ENCODE peak calls at places on chromosomes 7 and 10, in seven cellular contexts. A is astrocyte, L is GM10248, E is esophagus muscularis mucosa, B is psoas muscle, K is Calu3, I is tibial nerve. N is an unnamed sample.

GRCh38 chr10:35124540-35124939 is 2.1 kb upstream of the CREM start:
- DNase-seq in A (no peak), L (no peak), E (no peak), B (no peak), K (no peak), I (no peak), N (no peak)

GRCh38 chr7:137109966-137110930 is 233.3 kb downstream of the PTN start:
- DNase-seq in A (peak), L (no peak), E (no peak), B (no peak), K (no peak), I (no peak), N (no peak)

GRCh38 chr10:129101232-129101980 is 365.6 kb upstream of the MGMT start:
- DNase-seq in A (no peak), L (no peak), E (peak), B (no peak), K (no peak), I (no peak), N (no peak)

GRCh38 chr7:1950066-1950622 is 280.1 kb downstream of the ELFN1 start:
- DNase-seq in A (no peak), L (no peak), E (no peak), B (peak), K (no peak), I (no peak), N (no peak)

GRCh38 chr10:103626178-103626577 is 132.7 kb downstream of the NEURL1 start:
- DNase-seq in A (no peak), L (no peak), E (no peak), B (no peak), K (no peak), I (no peak), N (no peak)

GRCh38 chr10:15852111-15852557 is 8.2 kb downstream of the MINDY3 start:
- DNase-seq in A (no peak), L (no peak), E (no peak), B (no peak), K (no peak), I (no peak), N (no peak)

GRCh38 chr10:78458983-78459638 is 425.4 kb downstream of the RPS24 start:
- DNase-seq in A (peak), L (no peak), E (no peak), B (no peak), K (peak), I (no peak), N (no peak)

GRCh38 chr10:102399217-102400021 is 3.9 kb downstream of the NFKB2 start:
- DNase-seq in A (peak), L (peak), E (peak), B (peak), K (no peak), I (peak), N (peak)

GRCh38 chr10:70328987-70329386 is 45.2 kb upstream of the NPFFR1 start:
- DNase-seq in A (peak), L (no peak), E (no peak), B (no peak), K (no peak), I (no peak), N (no peak)

GRCh38 chr10:125802739-125803138 is 20.3 kb downstream of the UROS start:
- DNase-seq in A (no peak), L (no peak), E (no peak), B (no peak), K (no peak), I (no peak), N (no peak)

GRCh38 chr7:131845573-131846337 is 289.3 kb upstream of the PODXL start:
- DNase-seq in A (no peak), L (no peak), E (no peak), B (no peak), K (no peak), I (no peak), N (no peak)

GRCh38 chr7:110790992-110791391 is 299.9 kb upstream of the LRRN3 start:
- DNase-seq in A (peak), L (no peak), E (no peak), B (no peak), K (no peak), I (no peak), N (no peak)

GRCh38 chr7:50565559-50565916 is 333 bp upstream of the DDC start:
- DNase-seq in A (no peak), L (no peak), E (no peak), B (no peak), K (no peak), I (no peak), N (no peak)

GRCh38 chr7:106693659-106694353 is 32.8 kb upstream of the CCDC71L start:
- DNase-seq in A (peak), L (no peak), E (no peak), B (no peak), K (no peak), I (no peak), N (no peak)

GRCh38 chr7:17462059-17462695 is 163.7 kb downstream of the AHR start:
- DNase-seq in A (peak), L (no peak), E (no peak), B (no peak), K (no peak), I (no peak), N (no peak)

GRCh38 chr10:36003688-36004087 is 361.6 kb upstream of the FZD8 start:
- DNase-seq in A (no peak), L (no peak), E (peak), B (no peak), K (no peak), I (no peak), N (no peak)

GRCh38 chr10:60848126-60848525 is 69.8 kb downstream of the CDK1 start:
- DNase-seq in A (peak), L (no peak), E (no peak), B (peak), K (peak), I (no peak), N (no peak)

GRCh38 chr7:44257618-44258422 is 57.0 kb downstream of the YKT6 start:
- DNase-seq in A (peak), L (peak), E (peak), B (peak), K (peak), I (peak), N (peak)

GRCh38 chr10:124005991-124006392 is 87.4 kb downstream of the CHST15 start:
- DNase-seq in A (no peak), L (no peak), E (no peak), B (no peak), K (no peak), I (no peak), N (no peak)

GRCh38 chr7:45457591-45457990 is 116.6 kb upstream of the ADCY1 start:
- DNase-seq in A (no peak), L (no peak), E (no peak), B (no peak), K (no peak), I (no peak), N (no peak)

GRCh38 chr10:121092341-121093099 is 241.4 kb downstream of the WDR11 start:
- DNase-seq in A (no peak), L (no peak), E (no peak), B (no peak), K (peak), I (peak), N (no peak)

GRCh38 chr10:97517778-97518561 is 19.2 kb downstream of the UBTD1 start:
- DNase-seq in A (no peak), L (no peak), E (no peak), B (no peak), K (peak), I (no peak), N (no peak)

GRCh38 chr10:6114758-6115410 is 26.1 kb downstream of the RBM17 start:
- DNase-seq in A (peak), L (no peak), E (no peak), B (peak), K (no peak), I (peak), N (no peak)

GRCh38 chr10:120005408-120006280 is 113.1 kb downstream of the SEC23IP start:
- DNase-seq in A (peak), L (no peak), E (peak), B (no peak), K (no peak), I (no peak), N (no peak)

GRCh38 chr7:37341033-37341630 is 107.5 kb downstream of the ELMO1 start:
- DNase-seq in A (no peak), L (peak), E (no peak), B (no peak), K (no peak), I (no peak), N (peak)

GRCh38 chr10:28984431-28984830 is 304.4 kb upstream of the LYZL1 start:
- DNase-seq in A (peak), L (peak), E (peak), B (peak), K (peak), I (peak), N (no peak)

GRCh38 chr7:37048674-37049073 is 324.4 kb upstream of the AOAH start:
- DNase-seq in A (no peak), L (no peak), E (no peak), B (no peak), K (no peak), I (no peak), N (no peak)

GRCh38 chr7:157054927-157055326 is 44.5 kb upstream of the MNX1 start:
- DNase-seq in A (no peak), L (no peak), E (no peak), B (no peak), K (no peak), I (no peak), N (no peak)

GRCh38 chr7:95420996-95421846 is 13.6 kb downstream of the PON2 start:
- DNase-seq in A (peak), L (no peak), E (no peak), B (no peak), K (peak), I (no peak), N (no peak)

GRCh38 chr7:8259586-8260222 is 2.3 kb downstream of the ICA1 start:
- DNase-seq in A (no peak), L (no peak), E (no peak), B (no peak), K (no peak), I (no peak), N (no peak)

GRCh38 chr7:113331155-113331898 is 213.0 kb upstream of the SMIM30 start:
- DNase-seq in A (no peak), L (no peak), E (no peak), B (peak), K (no peak), I (no peak), N (no peak)

GRCh38 chr7:111639894-111640293 is 77.6 kb upstream of the IMMP2L start:
- DNase-seq in A (no peak), L (no peak), E (no peak), B (no peak), K (no peak), I (no peak), N (no peak)

GRCh38 chr10:113788604-113789083 is 37.2 kb downstream of the PLEKHS1 start:
- DNase-seq in A (peak), L (peak), E (no peak), B (no peak), K (no peak), I (no peak), N (peak)

GRCh38 chr10:118282670-118283069 is 59.5 kb downstream of the FAM204A start:
- DNase-seq in A (no peak), L (no peak), E (no peak), B (no peak), K (no peak), I (no peak), N (no peak)

GRCh38 chr7:113370910-113371309 is 252.6 kb upstream of the SMIM30 start:
- DNase-seq in A (no peak), L (no peak), E (no peak), B (no peak), K (no peak), I (no peak), N (no peak)

GRCh38 chr7:105768898-105769507 is 107.4 kb downstream of the ATXN7L1 start:
- DNase-seq in A (no peak), L (no peak), E (no peak), B (no peak), K (no peak), I (no peak), N (no peak)

GRCh38 chr10:22219308-22219707 is 1.5 kb upstream of the EBLN1 start:
- DNase-seq in A (peak), L (no peak), E (no peak), B (no peak), K (no peak), I (no peak), N (no peak)

GRCh38 chr10:22218448-22218847 is 633 bp upstream of the EBLN1 start:
- DNase-seq in A (no peak), L (no peak), E (no peak), B (no peak), K (no peak), I (no peak), N (no peak)

GRCh38 chr10:22217842-22218241 is at the start of gene EBLN1:
- DNase-seq in A (no peak), L (no peak), E (no peak), B (no peak), K (no peak), I (no peak), N (no peak)

GRCh38 chr10:22226599-22226998 is 8.8 kb upstream of the EBLN1 start:
- DNase-seq in A (no peak), L (no peak), E (no peak), B (no peak), K (no peak), I (no peak), N (no peak)

GRCh38 chr10:22222236-22223190 is 4.7 kb upstream of the EBLN1 start:
- DNase-seq in A (no peak), L (no peak), E (no peak), B (no peak), K (no peak), I (no peak), N (peak)
- TF ChIP-seq CTCF in A (no peak), L (no peak), E (no peak), B (no peak), K (no peak), I (no peak), N (no peak)

GRCh38 chr7:148838905-148839304 is 45.2 kb downstream of the EZH2 start:
- DNase-seq in A (no peak), L (no peak), E (no peak), B (no peak), K (no peak), I (no peak), N (no peak)
- TF ChIP-seq CTCF in A (no peak), L (no peak), E (no peak), B (no peak), K (no peak), I (no peak), N (no peak)

DNA sequence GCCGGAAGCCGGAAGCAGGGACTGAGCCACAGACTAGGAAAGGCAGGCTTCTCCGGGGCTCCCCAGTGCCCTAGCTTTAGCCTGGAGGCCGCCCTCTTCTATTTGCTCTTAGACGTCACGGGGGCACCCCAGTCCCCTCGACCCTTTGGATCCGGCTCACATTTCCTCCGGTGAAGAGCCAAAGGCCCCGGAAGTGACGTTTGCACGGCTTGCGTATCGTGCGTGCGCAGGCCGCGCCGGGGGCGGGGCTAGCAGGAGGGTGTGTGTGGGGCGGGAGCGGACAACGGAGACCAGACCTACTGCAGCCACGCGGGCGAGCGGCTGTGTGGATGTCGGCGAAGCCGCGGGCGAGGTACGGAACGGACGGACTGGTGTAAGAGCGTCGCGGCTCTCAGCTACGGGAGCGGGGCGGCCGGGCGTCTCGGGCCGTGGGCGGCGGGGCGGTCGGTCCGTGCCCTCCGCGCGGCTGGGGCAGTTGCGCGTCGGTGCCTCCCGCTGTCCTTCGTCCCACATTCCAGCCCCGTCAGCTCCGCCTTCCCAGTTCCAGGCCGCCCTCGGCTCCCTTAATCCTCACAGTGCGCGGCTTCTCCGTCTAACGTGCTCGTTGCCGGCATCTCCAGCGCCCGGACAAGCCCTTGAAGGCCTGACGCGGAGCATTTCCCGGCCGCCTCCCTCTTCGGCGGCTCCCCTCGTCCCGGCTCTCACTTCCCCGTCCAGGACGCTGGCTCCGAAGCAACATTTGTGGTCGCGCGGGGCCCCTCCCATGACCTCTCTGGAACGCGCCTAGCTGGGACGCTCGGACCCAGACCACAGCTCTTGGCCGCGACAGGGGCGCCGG is 25.8 kb downstream of the KCTD7 start:
- DNase-seq in A (peak), L (peak), E (peak), B (peak), K (peak), I (peak), N (peak)
- TF ChIP-seq CTCF in A (no peak), L (no peak), E (no peak), B (no peak), K (no peak), I (peak), N (no peak)

DNA sequence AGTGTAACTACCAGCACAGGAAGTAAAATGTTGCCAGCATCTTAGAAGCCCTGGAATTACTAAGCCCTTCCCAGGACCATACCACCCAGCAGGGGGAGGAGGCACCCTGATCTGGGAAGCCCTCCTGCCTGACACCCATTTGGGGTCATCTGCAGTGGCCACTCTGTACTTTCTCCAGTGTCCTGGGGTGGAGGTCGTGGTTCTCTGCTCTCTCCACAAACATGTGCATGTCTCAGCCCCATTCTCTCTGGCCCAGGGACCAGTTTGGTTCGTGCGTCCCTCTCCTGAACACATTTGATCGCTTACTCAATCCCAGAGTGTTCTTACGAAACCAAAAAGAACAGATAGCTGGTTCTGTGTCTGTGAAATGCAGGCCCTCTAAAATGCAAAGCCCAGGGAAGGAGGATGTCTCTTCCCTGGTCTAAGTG is 9.4 kb upstream of the LRRC27 start:
- DNase-seq in A (no peak), L (no peak), E (no peak), B (no peak), K (no peak), I (no peak), N (no peak)
- TF ChIP-seq CTCF in A (no peak), L (no peak), E (no peak), B (no peak), K (no peak), I (no peak), N (no peak)

GRCh38 chr10:122725768-122726167 is 26.1 kb upstream of the C10orf120 start:
- DNase-seq in A (no peak), L (no peak), E (no peak), B (no peak), K (no peak), I (no peak), N (no peak)
- TF ChIP-seq CTCF in A (no peak), L (no peak), E (no peak), B (no peak), K (no peak), I (no peak), N (no peak)

N was measured in GM13977.